ENCODE peak calls at places on chromosomes 3 and 15, in ten cellular contexts. One of them, this sample, is unnamed.

GRCh38 chr3:52715714-52716305 is 9.9 kb downstream of the SPCS1 start:
- DNase-seq in AG09309: no peak
- DNase-seq in choroid plexus epithelial cell: no peak
- DNase-seq in CD8-positive, alpha-beta T cell: no peak
- DNase-seq in progenitor cell of endocrine pancreas: no peak
- DNase-seq in PC-3: no peak
- DNase-seq in fibroblast of mammary gland: no peak
- DNase-seq in K562: no peak
- DNase-seq in AG09319: no peak
- DNase-seq in HFFc6: no peak
- DNase-seq in this sample: no peak

GRCh38 chr15:29554531-29554930 is 267.7 kb downstream of the TJP1 start:
- DNase-seq in choroid plexus epithelial cell: peak; percentile 40
- DNase-seq in HFFc6: no peak
- DNase-seq in K562: no peak
- DNase-seq in PC-3: no peak
- DNase-seq in fibroblast of mammary gland: no peak
- DNase-seq in AG09319: no peak
- DNase-seq in progenitor cell of endocrine pancreas: no peak
- DNase-seq in CD8-positive, alpha-beta T cell: no peak
- DNase-seq in AG09309: no peak
- DNase-seq in this sample: no peak

GRCh38 chr15:48191574-48192225 is at the start of gene CTXN2:
- DNase-seq in PC-3: no peak
- DNase-seq in AG09319: no peak
- DNase-seq in choroid plexus epithelial cell: peak; percentile 16
- DNase-seq in fibroblast of mammary gland: no peak
- DNase-seq in AG09309: no peak
- DNase-seq in K562: no peak
- DNase-seq in CD8-positive, alpha-beta T cell: no peak
- DNase-seq in HFFc6: no peak
- DNase-seq in progenitor cell of endocrine pancreas: no peak
- DNase-seq in this sample: no peak

GRCh38 chr3:63753567-63753966 is 65.5 kb upstream of the C3orf49 start:
- DNase-seq in HFFc6: peak; percentile 3
- DNase-seq in fibroblast of mammary gland: peak; percentile 44
- DNase-seq in AG09319: no peak
- DNase-seq in progenitor cell of endocrine pancreas: no peak
- DNase-seq in CD8-positive, alpha-beta T cell: no peak
- DNase-seq in PC-3: peak; percentile 1
- DNase-seq in choroid plexus epithelial cell: peak; percentile 48
- DNase-seq in K562: no peak
- DNase-seq in AG09309: no peak
- DNase-seq in this sample: no peak

GRCh38 chr15:35757323-35757722 is 211.4 kb upstream of the DPH6 start:
- DNase-seq in CD8-positive, alpha-beta T cell: no peak
- DNase-seq in AG09319: no peak
- DNase-seq in progenitor cell of endocrine pancreas: no peak
- DNase-seq in choroid plexus epithelial cell: no peak
- DNase-seq in PC-3: no peak
- DNase-seq in AG09309: no peak
- DNase-seq in fibroblast of mammary gland: no peak
- DNase-seq in HFFc6: no peak
- DNase-seq in K562: no peak
- DNase-seq in this sample: no peak

GRCh38 chr3:9196009-9196408 is 53.4 kb downstream of the SRGAP3 start:
- DNase-seq in HFFc6: no peak
- DNase-seq in progenitor cell of endocrine pancreas: no peak
- DNase-seq in AG09309: no peak
- DNase-seq in CD8-positive, alpha-beta T cell: no peak
- DNase-seq in K562: no peak
- DNase-seq in PC-3: no peak
- DNase-seq in AG09319: no peak
- DNase-seq in choroid plexus epithelial cell: no peak
- DNase-seq in fibroblast of mammary gland: no peak
- DNase-seq in this sample: no peak

GRCh38 chr15:91922701-91923279 is 69.3 kb downstream of the SLCO3A1 start:
- DNase-seq in progenitor cell of endocrine pancreas: no peak
- DNase-seq in K562: no peak
- DNase-seq in fibroblast of mammary gland: no peak
- DNase-seq in AG09319: no peak
- DNase-seq in HFFc6: no peak
- DNase-seq in PC-3: no peak
- DNase-seq in choroid plexus epithelial cell: no peak
- DNase-seq in CD8-positive, alpha-beta T cell: no peak
- DNase-seq in AG09309: no peak
- DNase-seq in this sample: no peak

GRCh38 chr3:180854887-180855286 is 57.6 kb upstream of the FXR1 start:
- DNase-seq in AG09319: no peak
- DNase-seq in choroid plexus epithelial cell: no peak
- DNase-seq in CD8-positive, alpha-beta T cell: no peak
- DNase-seq in PC-3: no peak
- DNase-seq in AG09309: no peak
- DNase-seq in HFFc6: no peak
- DNase-seq in K562: no peak
- DNase-seq in progenitor cell of endocrine pancreas: no peak
- DNase-seq in fibroblast of mammary gland: no peak
- DNase-seq in this sample: no peak

GRCh38 chr15:53962646-53963561 is 15.3 kb upstream of the UNC13C start:
- DNase-seq in progenitor cell of endocrine pancreas: peak; percentile 10
- DNase-seq in AG09309: no peak
- DNase-seq in K562: no peak
- DNase-seq in CD8-positive, alpha-beta T cell: no peak
- DNase-seq in fibroblast of mammary gland: peak; percentile 16
- DNase-seq in PC-3: peak; percentile 32
- DNase-seq in HFFc6: no peak
- DNase-seq in AG09319: no peak
- DNase-seq in choroid plexus epithelial cell: peak; percentile 23
- DNase-seq in this sample: no peak

GRCh38 chr3:50259432-50260026 is 9.4 kb upstream of the SEMA3B start:
- DNase-seq in K562: no peak
- DNase-seq in choroid plexus epithelial cell: no peak
- DNase-seq in CD8-positive, alpha-beta T cell: no peak
- DNase-seq in HFFc6: no peak
- DNase-seq in AG09319: no peak
- DNase-seq in fibroblast of mammary gland: no peak
- DNase-seq in PC-3: no peak
- DNase-seq in AG09309: no peak
- DNase-seq in progenitor cell of endocrine pancreas: no peak
- DNase-seq in this sample: no peak

GRCh38 chr3:50258979-50259378 is 10.0 kb upstream of the SEMA3B start:
- DNase-seq in choroid plexus epithelial cell: no peak
- DNase-seq in progenitor cell of endocrine pancreas: no peak
- DNase-seq in fibroblast of mammary gland: no peak
- DNase-seq in PC-3: no peak
- DNase-seq in AG09309: no peak
- DNase-seq in K562: no peak
- DNase-seq in HFFc6: no peak
- DNase-seq in AG09319: no peak
- DNase-seq in CD8-positive, alpha-beta T cell: no peak
- DNase-seq in this sample: no peak

GRCh38 chr3:50255251-50255615 is 13.7 kb upstream of the SEMA3B start:
- DNase-seq in fibroblast of mammary gland: no peak
- DNase-seq in PC-3: no peak
- DNase-seq in progenitor cell of endocrine pancreas: no peak
- DNase-seq in AG09319: no peak
- DNase-seq in K562: no peak
- DNase-seq in CD8-positive, alpha-beta T cell: no peak
- DNase-seq in choroid plexus epithelial cell: no peak
- DNase-seq in HFFc6: no peak
- DNase-seq in AG09309: no peak
- DNase-seq in this sample: no peak

GRCh38 chr3:50257990-50258389 is 11.0 kb upstream of the SEMA3B start:
- DNase-seq in progenitor cell of endocrine pancreas: no peak
- DNase-seq in choroid plexus epithelial cell: no peak
- DNase-seq in AG09319: no peak
- DNase-seq in AG09309: no peak
- DNase-seq in K562: no peak
- DNase-seq in PC-3: no peak
- DNase-seq in CD8-positive, alpha-beta T cell: no peak
- DNase-seq in HFFc6: no peak
- DNase-seq in fibroblast of mammary gland: no peak
- DNase-seq in this sample: no peak

GRCh38 chr3:50256978-50257890 is 11.7 kb upstream of the SEMA3B start:
- DNase-seq in CD8-positive, alpha-beta T cell: peak; percentile 48
- DNase-seq in AG09309: no peak
- DNase-seq in AG09319: no peak
- DNase-seq in PC-3: peak; percentile 67
- DNase-seq in K562: no peak
- DNase-seq in progenitor cell of endocrine pancreas: no peak
- DNase-seq in fibroblast of mammary gland: no peak
- DNase-seq in choroid plexus epithelial cell: peak; percentile 55
- DNase-seq in HFFc6: no peak
- DNase-seq in this sample: no peak
- TF ChIP-seq CTCF in CD8-positive, alpha-beta T cell: peak; percentile 36
- TF ChIP-seq CTCF in AG09309: peak; percentile 66
- TF ChIP-seq CTCF in AG09319: peak; percentile 55
- TF ChIP-seq CTCF in PC-3: peak; percentile 89
- TF ChIP-seq CTCF in K562: peak; percentile 46
- TF ChIP-seq CTCF in progenitor cell of endocrine pancreas: peak; percentile 65
- TF ChIP-seq CTCF in fibroblast of mammary gland: peak; percentile 60
- TF ChIP-seq CTCF in choroid plexus epithelial cell: peak; percentile 76
- TF ChIP-seq CTCF in HFFc6: peak; percentile 81
- TF ChIP-seq CTCF in this sample: peak; percentile 30

DNA sequence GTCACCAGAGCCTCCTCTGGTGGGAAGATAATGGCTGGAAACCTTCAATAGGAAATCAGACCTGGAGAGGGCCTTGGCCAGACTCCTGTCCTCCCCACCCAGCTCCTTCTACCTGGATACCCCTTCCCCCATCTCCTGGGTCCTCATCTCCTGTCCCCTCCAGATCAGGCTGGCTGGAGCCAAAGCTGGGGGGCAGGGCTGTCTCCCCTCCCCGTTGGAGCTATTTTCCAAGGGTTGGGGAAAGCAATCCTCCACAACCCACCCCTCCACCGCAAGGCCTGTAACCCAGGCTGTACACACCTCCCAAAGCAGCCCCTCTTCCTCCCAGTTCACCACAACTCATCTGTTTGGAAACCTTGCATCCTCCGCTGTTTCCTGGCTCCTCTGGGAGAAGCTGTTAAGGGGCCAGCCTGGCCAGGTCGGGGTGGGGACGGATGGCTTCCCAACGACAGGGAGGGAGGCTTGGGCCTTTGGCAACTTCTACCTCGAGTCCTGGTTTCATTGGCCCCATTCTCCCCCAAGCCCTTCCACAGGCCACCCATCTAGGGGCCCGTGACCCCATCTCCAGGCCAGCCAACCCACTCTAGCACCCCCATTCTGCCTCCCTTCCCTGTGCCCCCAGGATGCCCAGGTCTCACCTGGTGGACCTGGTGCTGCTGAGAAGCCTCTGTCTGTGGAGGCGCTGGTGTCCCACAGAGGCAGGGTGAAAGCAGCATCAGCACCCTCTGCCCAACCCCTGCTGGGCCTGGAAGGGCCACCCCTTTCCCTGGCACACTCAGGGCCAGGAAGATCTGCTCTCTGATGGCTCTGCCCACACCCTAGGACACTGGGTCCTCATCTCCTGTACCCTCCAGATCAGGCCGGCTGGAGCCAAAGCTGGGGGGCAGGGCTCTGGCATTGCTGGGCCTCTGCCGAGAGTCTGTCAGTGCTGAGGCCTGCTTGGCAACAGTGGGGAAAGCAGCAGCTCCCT is 22.1 kb upstream of the GOLGA6C start:
- DNase-seq in fibroblast of mammary gland: no peak
- DNase-seq in AG09309: no peak
- DNase-seq in choroid plexus epithelial cell: no peak
- DNase-seq in progenitor cell of endocrine pancreas: no peak
- DNase-seq in CD8-positive, alpha-beta T cell: no peak
- DNase-seq in HFFc6: no peak
- DNase-seq in K562: no peak
- DNase-seq in PC-3: no peak
- DNase-seq in AG09319: no peak
- DNase-seq in this sample: no peak
- TF ChIP-seq CTCF in fibroblast of mammary gland: no peak
- TF ChIP-seq CTCF in AG09309: no peak
- TF ChIP-seq CTCF in choroid plexus epithelial cell: no peak
- TF ChIP-seq CTCF in progenitor cell of endocrine pancreas: no peak
- TF ChIP-seq CTCF in CD8-positive, alpha-beta T cell: no peak
- TF ChIP-seq CTCF in HFFc6: no peak
- TF ChIP-seq CTCF in K562: no peak
- TF ChIP-seq CTCF in PC-3: no peak
- TF ChIP-seq CTCF in AG09319: no peak
- TF ChIP-seq CTCF in this sample: no peak

DNA sequence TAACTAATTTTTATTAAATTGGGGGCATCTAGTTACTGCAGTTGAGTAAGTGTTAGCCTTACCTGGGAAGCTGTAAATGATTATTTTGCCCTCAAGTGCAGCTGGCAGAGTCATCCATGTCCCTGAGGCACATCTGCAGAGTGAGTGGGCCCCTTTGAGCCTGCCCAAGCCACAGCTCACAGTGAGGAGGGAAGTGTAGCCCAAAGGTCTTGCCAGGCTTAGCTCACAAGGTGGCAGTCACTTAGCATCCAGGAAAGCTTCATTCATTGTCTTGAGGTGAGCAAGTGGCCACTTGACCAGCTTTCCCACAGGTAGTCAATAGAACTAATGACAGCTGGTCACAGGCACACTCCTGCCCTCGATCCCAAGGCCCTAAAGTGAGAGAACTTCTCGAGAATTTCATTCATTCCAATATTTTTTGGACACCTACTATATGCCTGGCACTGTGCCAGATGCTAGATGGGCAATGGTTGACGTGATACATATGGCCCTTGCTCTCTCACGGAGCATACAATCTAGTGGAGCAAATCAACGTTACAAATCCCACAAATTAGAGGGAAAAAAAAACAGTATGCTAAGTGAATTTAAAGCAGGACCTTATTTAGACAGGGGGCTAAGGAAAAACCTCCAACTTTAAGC is 163.3 kb upstream of the IL12A start:
- DNase-seq in PC-3: peak; percentile 35
- DNase-seq in K562: no peak
- DNase-seq in AG09309: no peak
- DNase-seq in fibroblast of mammary gland: no peak
- DNase-seq in choroid plexus epithelial cell: no peak
- DNase-seq in AG09319: no peak
- DNase-seq in HFFc6: no peak
- DNase-seq in progenitor cell of endocrine pancreas: no peak
- DNase-seq in CD8-positive, alpha-beta T cell: no peak
- DNase-seq in this sample: no peak
- TF ChIP-seq CTCF in PC-3: peak; percentile 35
- TF ChIP-seq CTCF in K562: no peak
- TF ChIP-seq CTCF in AG09309: no peak
- TF ChIP-seq CTCF in fibroblast of mammary gland: no peak
- TF ChIP-seq CTCF in choroid plexus epithelial cell: no peak
- TF ChIP-seq CTCF in AG09319: no peak
- TF ChIP-seq CTCF in HFFc6: no peak
- TF ChIP-seq CTCF in progenitor cell of endocrine pancreas: no peak
- TF ChIP-seq CTCF in CD8-positive, alpha-beta T cell: no peak
- TF ChIP-seq CTCF in this sample: no peak

DNA sequence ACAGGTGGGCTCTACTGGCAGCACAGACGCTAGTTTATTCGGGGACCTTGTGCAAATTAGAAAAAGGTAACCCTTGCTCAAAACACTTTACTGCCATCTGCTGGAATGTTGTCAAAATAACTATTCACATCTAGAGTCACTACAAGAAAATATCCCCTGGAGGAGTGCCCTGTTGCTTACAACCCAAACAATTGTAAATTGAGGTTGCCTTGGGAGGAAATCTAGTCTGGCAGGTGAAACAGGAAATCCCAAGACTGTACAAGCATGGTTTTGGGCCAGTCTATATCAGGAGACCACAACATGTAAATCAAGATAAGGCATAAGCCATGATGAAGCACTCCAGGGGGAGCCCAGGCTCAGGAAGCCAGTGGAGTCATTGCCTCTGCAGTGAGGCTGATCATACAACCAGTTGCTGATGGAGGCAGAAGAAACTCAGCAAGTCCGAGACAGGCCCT is 136.8 kb upstream of the ACP3 start:
- DNase-seq in choroid plexus epithelial cell: peak; percentile 82
- DNase-seq in HFFc6: peak; percentile 65
- DNase-seq in progenitor cell of endocrine pancreas: no peak
- DNase-seq in CD8-positive, alpha-beta T cell: no peak
- DNase-seq in AG09309: peak; percentile 31
- DNase-seq in K562: peak; percentile 18
- DNase-seq in fibroblast of mammary gland: peak; percentile 72
- DNase-seq in PC-3: peak; percentile 89
- DNase-seq in AG09319: peak; percentile 32
- DNase-seq in this sample: no peak
- TF ChIP-seq CTCF in choroid plexus epithelial cell: peak; percentile 65
- TF ChIP-seq CTCF in HFFc6: peak; percentile 84
- TF ChIP-seq CTCF in progenitor cell of endocrine pancreas: peak; percentile 66
- TF ChIP-seq CTCF in CD8-positive, alpha-beta T cell: peak; percentile 30
- TF ChIP-seq CTCF in AG09309: peak; percentile 57
- TF ChIP-seq CTCF in K562: peak; percentile 34
- TF ChIP-seq CTCF in fibroblast of mammary gland: peak; percentile 62
- TF ChIP-seq CTCF in PC-3: peak; percentile 72
- TF ChIP-seq CTCF in AG09319: peak; percentile 54
- TF ChIP-seq CTCF in this sample: no peak